ENCODE peak calls at places on chromosomes 4 and X, in five cellular contexts. Z is endothelial cell; W is AG20443; Y is fibroblast of the conjunctiva; G is activated T-helper 1 cell treated with anti-CD3 and anti-CD28 coated beads, Interleukin-12 subunit alpha, Interleukin-12 subunit beta, Interleukin-2, Interleukin-4 antibody, amounts not matched to agents 30 ng/mL and 10 ng/mL and 1 ng/mL, durations not matched to agents 14 hours and 24 hours and 36 hours. D is an unnamed sample.

GRCh38 chr4:145066063-145066501 is 31.9 kb downstream of the ANAPC10 start:
- DNase-seq in Z (no peak), W (no peak), Y (no peak), G (no peak), D (no peak)

GRCh38 chrX:16445166-16445752 is 204.7 kb upstream of the S100G start:
- DNase-seq in Z (peak), W (peak), Y (no peak), G (peak), D (no peak)

GRCh38 chr4:37697566-37697965 is 11.4 kb upstream of the RELL1 start:
- DNase-seq in Z (no peak), W (no peak), Y (no peak), G (no peak), D (no peak)

GRCh38 chr4:64001229-64001898 is 407.9 kb downstream of the TECRL start:
- DNase-seq in Z (no peak), W (no peak), Y (no peak), G (no peak), D (no peak)

GRCh38 chr4:41070516-41071281 is 143.6 kb downstream of the APBB2 start:
- DNase-seq in Z (no peak), W (no peak), Y (no peak), G (no peak), D (no peak)

GRCh38 chrX:66021758-66022741 is 17.8 kb downstream of the VSIG4 start:
- DNase-seq in Z (no peak), W (no peak), Y (no peak), G (no peak), D (no peak)

GRCh38 chrX:38260231-38260630 is 39.6 kb upstream of the SRPX start:
- DNase-seq in Z (peak), W (peak), Y (no peak), G (no peak), D (no peak)

GRCh38 chrX:132118361-132118760 is 9.5 kb downstream of the FRMD7 start:
- DNase-seq in Z (no peak), W (no peak), Y (no peak), G (no peak), D (no peak)

GRCh38 chr4:16227462-16227868 is 1.2 kb upstream of the TAPT1 start:
- DNase-seq in Z (no peak), W (peak), Y (peak), G (no peak), D (no peak)

GRCh38 chr4:145722561-145722960 is 42.6 kb downstream of the C4orf51 start:
- DNase-seq in Z (no peak), W (no peak), Y (no peak), G (no peak), D (no peak)

GRCh38 chr4:152935661-152936445 is at the start of gene FHDC1:
- DNase-seq in Z (peak), W (peak), Y (no peak), G (no peak), D (no peak)

GRCh38 chrX:136630881-136631280 is 17.1 kb upstream of the CD40LG start:
- DNase-seq in Z (no peak), W (no peak), Y (no peak), G (no peak), D (no peak)

GRCh38 chr4:140154572-140154891 is 548 bp upstream of the MAML3 start:
- DNase-seq in Z (no peak), W (no peak), Y (no peak), G (no peak), D (no peak)

GRCh38 chrX:50495616-50496015 is 25.0 kb upstream of the DGKK start:
- DNase-seq in Z (no peak), W (no peak), Y (no peak), G (no peak), D (no peak)

D was measured in stromal cell of bone marrow.